ENCODE peak calls at places on chromosomes 13 and 19, in four cellular contexts. B, Y, P and N are unnamed samples.

GRCh38 chr13:113129921-113130750 is 7.5 kb downstream of the F10 start:
- DNase-seq in B (no peak), Y (no peak), P (peak; percentile 66), N (no peak)

GRCh38 chr19:6458695-6459355 is 767 bp downstream of the SLC25A23 start:
- DNase-seq in B (no peak), Y (no peak), P (no peak), N (no peak)

GRCh38 chr19:8663920-8664670 is 33.7 kb downstream of the NFILZ start:
- DNase-seq in B (no peak), Y (no peak), P (peak; percentile 49), N (no peak)

GRCh38 chr19:52786078-52786463 is 520 bp downstream of the ZNF600 start:
- DNase-seq in B (no peak), Y (peak; percentile 4), P (peak; percentile 2), N (no peak)

GRCh38 chr19:43643326-43643725 is 3.7 kb upstream of the CADM4 start:
- DNase-seq in B (no peak), Y (no peak), P (no peak), N (no peak)

GRCh38 chr19:2308114-2308556 is at the start of gene LINGO3:
- DNase-seq in B (no peak), Y (no peak), P (no peak), N (no peak)

GRCh38 chr13:92463134-92463533 is 763.5 kb upstream of the GPC6 start:
- DNase-seq in B (no peak), Y (no peak), P (no peak), N (no peak)

GRCh38 chr19:49145485-49146407 is 9.4 kb downstream of the HRC start:
- DNase-seq in B (peak; percentile 98), Y (peak; percentile 86), P (peak; percentile 91), N (no peak)

GRCh38 chr13:112818698-112819045 is 128.8 kb downstream of the ATP11A start:
- DNase-seq in B (no peak), Y (no peak), P (no peak), N (no peak)

GRCh38 chr13:113411216-113412023 is 41.9 kb downstream of the ADPRHL1 start:
- DNase-seq in B (no peak), Y (peak; percentile 96), P (no peak), N (no peak)

GRCh38 chr13:39600766-39601165 is 2.2 kb downstream of the LHFPL6 start:
- DNase-seq in B (peak; percentile 78), Y (peak; percentile 65), P (no peak), N (no peak)

GRCh38 chr13:80399340-80400163 is 58.6 kb upstream of the SPRY2 start:
- DNase-seq in B (no peak), Y (no peak), P (peak; percentile 3), N (no peak)

GRCh38 chr13:42532561-42533335 is 41.2 kb upstream of the TNFSF11 start:
- DNase-seq in B (no peak), Y (no peak), P (no peak), N (no peak)

GRCh38 chr19:44939668-44940067 is 2.4 kb upstream of the APOC4 start:
- DNase-seq in B (no peak), Y (no peak), P (no peak), N (no peak)

GRCh38 chr13:101942038-101942437 is 459.8 kb downstream of the FGF14 start:
- DNase-seq in B (peak; percentile 71), Y (no peak), P (peak; percentile 4), N (no peak)